ENCODE peak calls at places on chromosomes 7 and 10, in five cellular contexts. One of them, this sample, is unnamed.

GRCh38 chr7:70063796-70064423 is 465.6 kb downstream of the AUTS2 start:
- DNase-seq in CD8-positive, alpha-beta T cell: no peak
- DNase-seq in breast epithelium: no peak
- DNase-seq in RWPE1: no peak
- DNase-seq in fibroblast of lung: peak
- DNase-seq in this sample: no peak

GRCh38 chr10:42431095-42431494 is 207.3 kb downstream of the ZNF33B start:
- DNase-seq in breast epithelium: no peak
- DNase-seq in RWPE1: no peak
- DNase-seq in CD8-positive, alpha-beta T cell: no peak
- DNase-seq in fibroblast of lung: no peak
- DNase-seq in this sample: no peak

GRCh38 chr10:21675157-21675796 is 141.2 kb downstream of the MLLT10 start:
- DNase-seq in RWPE1: peak
- DNase-seq in fibroblast of lung: peak
- DNase-seq in breast epithelium: no peak
- DNase-seq in CD8-positive, alpha-beta T cell: no peak
- DNase-seq in this sample: no peak

GRCh38 chr7:109476409-109476808 is 906.7 kb downstream of the DNAJB9 start:
- DNase-seq in RWPE1: no peak
- DNase-seq in breast epithelium: no peak
- DNase-seq in CD8-positive, alpha-beta T cell: no peak
- DNase-seq in fibroblast of lung: no peak
- DNase-seq in this sample: no peak

GRCh38 chr7:2219136-2219535 is 13.6 kb downstream of the MAD1L1 start:
- DNase-seq in RWPE1: no peak
- DNase-seq in CD8-positive, alpha-beta T cell: no peak
- DNase-seq in fibroblast of lung: no peak
- DNase-seq in breast epithelium: no peak
- DNase-seq in this sample: no peak

GRCh38 chr7:133297093-133297492 is 44.2 kb downstream of the EXOC4 start:
- DNase-seq in breast epithelium: no peak
- DNase-seq in RWPE1: no peak
- DNase-seq in fibroblast of lung: no peak
- DNase-seq in CD8-positive, alpha-beta T cell: no peak
- DNase-seq in this sample: no peak

GRCh38 chr10:97291357-97292096 is 910 bp downstream of the ARHGAP19 start:
- DNase-seq in CD8-positive, alpha-beta T cell: no peak
- DNase-seq in RWPE1: no peak
- DNase-seq in fibroblast of lung: no peak
- DNase-seq in breast epithelium: no peak
- DNase-seq in this sample: no peak

GRCh38 chr7:155386608-155387007 is 71.3 kb upstream of the EN2 start:
- DNase-seq in RWPE1: no peak
- DNase-seq in CD8-positive, alpha-beta T cell: no peak
- DNase-seq in fibroblast of lung: no peak
- DNase-seq in breast epithelium: no peak
- DNase-seq in this sample: no peak

GRCh38 chr7:28865494-28866257 is 92.5 kb downstream of the TRIL start:
- DNase-seq in breast epithelium: no peak
- DNase-seq in fibroblast of lung: peak
- DNase-seq in RWPE1: no peak
- DNase-seq in CD8-positive, alpha-beta T cell: no peak
- DNase-seq in this sample: no peak

GRCh38 chr10:6953131-6953834 is 373.2 kb upstream of the PRKCQ start:
- DNase-seq in CD8-positive, alpha-beta T cell: no peak
- DNase-seq in breast epithelium: no peak
- DNase-seq in RWPE1: no peak
- DNase-seq in fibroblast of lung: no peak
- DNase-seq in this sample: no peak

GRCh38 chr10:132363921-132364593 is 32.1 kb downstream of the LRRC27 start:
- DNase-seq in fibroblast of lung: peak
- DNase-seq in CD8-positive, alpha-beta T cell: no peak
- DNase-seq in breast epithelium: no peak
- DNase-seq in RWPE1: no peak
- DNase-seq in this sample: no peak

GRCh38 chr10:132164801-132165278 is 21.9 kb upstream of the DPYSL4 start:
- DNase-seq in breast epithelium: no peak
- DNase-seq in CD8-positive, alpha-beta T cell: no peak
- DNase-seq in RWPE1: peak
- DNase-seq in fibroblast of lung: no peak
- DNase-seq in this sample: no peak

GRCh38 chr7:127768241-127768640 is 116.2 kb downstream of the SND1 start:
- DNase-seq in fibroblast of lung: peak
- DNase-seq in breast epithelium: no peak
- DNase-seq in RWPE1: no peak
- DNase-seq in CD8-positive, alpha-beta T cell: no peak
- DNase-seq in this sample: no peak

GRCh38 chr7:44608916-44609648 is 2.7 kb downstream of the OGDH start:
- DNase-seq in CD8-positive, alpha-beta T cell: no peak
- DNase-seq in fibroblast of lung: peak
- DNase-seq in breast epithelium: no peak
- DNase-seq in RWPE1: peak
- DNase-seq in this sample: peak

GRCh38 chr10:62651341-62651740 is 153.2 kb upstream of the ADO start:
- DNase-seq in breast epithelium: no peak
- DNase-seq in RWPE1: no peak
- DNase-seq in fibroblast of lung: peak
- DNase-seq in CD8-positive, alpha-beta T cell: no peak
- DNase-seq in this sample: no peak

GRCh38 chr7:110484316-110484715 is 606.6 kb upstream of the LRRN3 start:
- DNase-seq in breast epithelium: no peak
- DNase-seq in CD8-positive, alpha-beta T cell: no peak
- DNase-seq in RWPE1: no peak
- DNase-seq in fibroblast of lung: no peak
- DNase-seq in this sample: no peak

GRCh38 chr7:54831046-54831643 is 72.1 kb upstream of the SEC61G start:
- DNase-seq in fibroblast of lung: peak
- DNase-seq in RWPE1: peak
- DNase-seq in breast epithelium: no peak
- DNase-seq in CD8-positive, alpha-beta T cell: no peak
- DNase-seq in this sample: no peak

GRCh38 chr10:35017608-35018007 is 72.5 kb downstream of the CUL2 start:
- DNase-seq in CD8-positive, alpha-beta T cell: no peak
- DNase-seq in breast epithelium: no peak
- DNase-seq in fibroblast of lung: no peak
- DNase-seq in RWPE1: no peak
- DNase-seq in this sample: no peak
- H3K27ac ChIP-seq in CD8-positive, alpha-beta T cell: no peak
- H3K27ac ChIP-seq in breast epithelium: no peak
- H3K27ac ChIP-seq in fibroblast of lung: no peak
- H3K27ac ChIP-seq in RWPE1: no peak
- H3K27ac ChIP-seq in this sample: no peak

GRCh38 chr7:19708397-19709248 is at the start of gene POLR1F:
- DNase-seq in breast epithelium: peak
- DNase-seq in fibroblast of lung: peak
- DNase-seq in CD8-positive, alpha-beta T cell: peak
- DNase-seq in RWPE1: peak
- DNase-seq in this sample: peak
- H3K27ac ChIP-seq in breast epithelium: peak
- H3K27ac ChIP-seq in fibroblast of lung: peak
- H3K27ac ChIP-seq in CD8-positive, alpha-beta T cell: peak
- H3K27ac ChIP-seq in RWPE1: peak
- H3K27ac ChIP-seq in this sample: peak

GRCh38 chr10:113523628-113524027 is 29.2 kb upstream of the HABP2 start:
- DNase-seq in breast epithelium: no peak
- DNase-seq in fibroblast of lung: no peak
- DNase-seq in CD8-positive, alpha-beta T cell: no peak
- DNase-seq in RWPE1: no peak
- DNase-seq in this sample: no peak
- H3K27ac ChIP-seq in breast epithelium: peak
- H3K27ac ChIP-seq in fibroblast of lung: no peak
- H3K27ac ChIP-seq in CD8-positive, alpha-beta T cell: no peak
- H3K27ac ChIP-seq in RWPE1: no peak
- H3K27ac ChIP-seq in this sample: peak

GRCh38 chr10:86733260-86733671 is 23.2 kb upstream of the BMPR1A start:
- DNase-seq in CD8-positive, alpha-beta T cell: no peak
- DNase-seq in breast epithelium: no peak
- DNase-seq in fibroblast of lung: peak
- DNase-seq in RWPE1: no peak
- DNase-seq in this sample: no peak
- H3K27ac ChIP-seq in CD8-positive, alpha-beta T cell: no peak
- H3K27ac ChIP-seq in breast epithelium: no peak
- H3K27ac ChIP-seq in fibroblast of lung: no peak
- H3K27ac ChIP-seq in RWPE1: no peak
- H3K27ac ChIP-seq in this sample: peak

GRCh38 chr7:41415473-41416207 is 287.2 kb downstream of the INHBA start:
- DNase-seq in RWPE1: no peak
- DNase-seq in CD8-positive, alpha-beta T cell: no peak
- DNase-seq in breast epithelium: no peak
- DNase-seq in fibroblast of lung: no peak
- DNase-seq in this sample: no peak

GRCh38 chr7:41420421-41420820 is 282.5 kb downstream of the INHBA start:
- DNase-seq in breast epithelium: no peak
- DNase-seq in CD8-positive, alpha-beta T cell: no peak
- DNase-seq in fibroblast of lung: peak
- DNase-seq in RWPE1: no peak
- DNase-seq in this sample: no peak

GRCh38 chr7:41416208-41416595 is 286.7 kb downstream of the INHBA start:
- DNase-seq in fibroblast of lung: peak
- DNase-seq in RWPE1: peak
- DNase-seq in CD8-positive, alpha-beta T cell: no peak
- DNase-seq in breast epithelium: no peak
- DNase-seq in this sample: no peak

GRCh38 chr7:41421056-41421455 is 281.8 kb downstream of the INHBA start:
- DNase-seq in breast epithelium: no peak
- DNase-seq in fibroblast of lung: no peak
- DNase-seq in RWPE1: no peak
- DNase-seq in CD8-positive, alpha-beta T cell: no peak
- DNase-seq in this sample: no peak

DNA sequence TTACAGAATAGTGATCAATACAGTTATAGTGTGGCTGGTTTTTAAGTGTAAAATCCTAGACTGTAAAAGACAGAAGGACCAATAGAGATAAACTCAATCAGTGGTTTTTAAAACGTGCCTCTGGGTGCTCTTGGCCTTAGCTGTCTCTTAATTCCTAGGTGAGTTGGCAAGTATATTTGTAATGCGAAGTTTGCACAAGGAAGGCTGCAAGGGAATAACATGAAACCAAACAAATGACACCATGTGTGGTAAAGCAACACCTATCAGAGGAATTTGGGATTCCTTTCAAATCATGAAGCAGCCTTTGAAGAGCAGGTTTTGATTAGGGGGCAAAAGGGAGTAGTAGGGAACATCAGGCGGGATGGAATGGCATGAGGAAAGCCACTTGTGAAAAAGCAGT is 284.6 kb downstream of the INHBA start:
- DNase-seq in CD8-positive, alpha-beta T cell: no peak
- DNase-seq in breast epithelium: no peak
- DNase-seq in RWPE1: no peak
- DNase-seq in fibroblast of lung: no peak
- DNase-seq in this sample: no peak
- H3K27ac ChIP-seq in CD8-positive, alpha-beta T cell: no peak
- H3K27ac ChIP-seq in breast epithelium: no peak
- H3K27ac ChIP-seq in RWPE1: no peak
- H3K27ac ChIP-seq in fibroblast of lung: no peak
- H3K27ac ChIP-seq in this sample: no peak

GRCh38 chr10:104253576-104254410 is 899 bp upstream of the GSTO1 start:
- DNase-seq in fibroblast of lung: peak
- DNase-seq in breast epithelium: no peak
- DNase-seq in CD8-positive, alpha-beta T cell: no peak
- DNase-seq in RWPE1: no peak
- DNase-seq in this sample: no peak
- H3K27ac ChIP-seq in fibroblast of lung: peak
- H3K27ac ChIP-seq in breast epithelium: peak
- H3K27ac ChIP-seq in CD8-positive, alpha-beta T cell: peak
- H3K27ac ChIP-seq in RWPE1: peak
- H3K27ac ChIP-seq in this sample: peak

GRCh38 chr7:137908106-137908505 is 61.3 kb upstream of the DGKI start:
- DNase-seq in breast epithelium: no peak
- DNase-seq in RWPE1: no peak
- DNase-seq in CD8-positive, alpha-beta T cell: no peak
- DNase-seq in fibroblast of lung: no peak
- DNase-seq in this sample: no peak
- H3K27ac ChIP-seq in breast epithelium: no peak
- H3K27ac ChIP-seq in RWPE1: no peak
- H3K27ac ChIP-seq in CD8-positive, alpha-beta T cell: no peak
- H3K27ac ChIP-seq in fibroblast of lung: peak
- H3K27ac ChIP-seq in this sample: peak